ENCODE peak calls at places on chromosome 7, in ten cellular contexts. W is astrocyte of the spinal cord, Z is lower leg skin, N is thoracic aorta, R is brain microvascular endothelial cell, P is IMR-90, G is GM23338, V is tibial artery, J is cardiac fibroblast, H is PC-3. L is an unnamed sample.

GRCh38 chr7:73547841-73548240 is 9.6 kb downstream of the BCL7B start:
- DNase-seq in W (no peak), Z (no peak), N (no peak), R (no peak), P (no peak), G (no peak), V (no peak), J (no peak), H (no peak), L (no peak)

GRCh38 chr7:151727579-151728285 is 149.2 kb downstream of the PRKAG2 start:
- DNase-seq in W (peak; percentile 94), Z (peak; percentile 90), N (peak; percentile 68), R (peak; percentile 90), P (peak; percentile 97), G (no peak), V (peak; percentile 89), J (peak; percentile 97), H (peak; percentile 98), L (peak; percentile 92)

GRCh38 chr7:20351901-20352300 is 21.2 kb downstream of the ITGB8 start:
- DNase-seq in W (peak; percentile 72), Z (no peak), N (no peak), R (no peak), P (peak; percentile 53), G (no peak), V (no peak), J (peak; percentile 61), H (peak; percentile 86), L (peak; percentile 33)

GRCh38 chr7:30171753-30172447 is 37.1 kb downstream of the MTURN start:
- DNase-seq in W (no peak), Z (no peak), N (no peak), R (peak; percentile 22), P (peak; percentile 26), G (no peak), V (no peak), J (peak; percentile 57), H (peak; percentile 74), L (peak; percentile 11)

GRCh38 chr7:114715907-114716306 is 206.0 kb upstream of the MDFIC start:
- DNase-seq in W (peak; percentile 25), Z (no peak), N (no peak), R (peak; percentile 31), P (peak; percentile 61), G (no peak), V (no peak), J (no peak), H (peak; percentile 32), L (peak; percentile 12)

GRCh38 chr7:2633538-2634264 is 1.9 kb downstream of the TTYH3 start:
- DNase-seq in W (peak; percentile 87), Z (no peak), N (peak; percentile 49), R (peak; percentile 80), P (peak; percentile 89), G (no peak), V (peak; percentile 62), J (peak; percentile 87), H (peak; percentile 61), L (peak; percentile 90)

GRCh38 chr7:130695840-130696239 is 9.5 kb upstream of the TSGA13 start:
- DNase-seq in W (peak; percentile 41), Z (no peak), N (no peak), R (peak; percentile 11), P (peak; percentile 45), G (peak; percentile 80), V (no peak), J (peak; percentile 64), H (peak; percentile 57), L (peak; percentile 54)

GRCh38 chr7:90262438-90262837 is 17.5 kb downstream of the CFAP69 start:
- DNase-seq in W (peak; percentile 60), Z (no peak), N (no peak), R (no peak), P (peak; percentile 35), G (peak; percentile 47), V (no peak), J (peak; percentile 72), H (peak; percentile 70), L (peak; percentile 49)

GRCh38 chr7:94008537-94008936 is 4.4 kb upstream of the BET1 start:
- DNase-seq in W (peak; percentile 15), Z (no peak), N (no peak), R (peak; percentile 20), P (peak; percentile 28), G (no peak), V (no peak), J (peak; percentile 57), H (peak; percentile 77), L (no peak)

GRCh38 chr7:154741131-154741530 is 261.8 kb downstream of the PAXIP1 start:
- DNase-seq in W (no peak), Z (no peak), N (no peak), R (no peak), P (no peak), G (no peak), V (no peak), J (no peak), H (no peak), L (no peak)

GRCh38 chr7:105797652-105798051 is 78.7 kb downstream of the ATXN7L1 start:
- DNase-seq in W (no peak), Z (no peak), N (no peak), R (no peak), P (no peak), G (peak; percentile 56), V (no peak), J (no peak), H (no peak), L (no peak)

GRCh38 chr7:77570330-77571011 is 33.4 kb downstream of the PTPN12 start:
- DNase-seq in W (peak; percentile 74), Z (no peak), N (no peak), R (peak; percentile 52), P (peak; percentile 69), G (no peak), V (no peak), J (peak; percentile 89), H (peak; percentile 8), L (peak; percentile 59)
- TF ChIP-seq CTCF in W (no peak), Z (no peak), N (no peak), R (no peak), P (peak; percentile 1), G (no peak), V (no peak), J (no peak), H (no peak), L (no peak)

DNA sequence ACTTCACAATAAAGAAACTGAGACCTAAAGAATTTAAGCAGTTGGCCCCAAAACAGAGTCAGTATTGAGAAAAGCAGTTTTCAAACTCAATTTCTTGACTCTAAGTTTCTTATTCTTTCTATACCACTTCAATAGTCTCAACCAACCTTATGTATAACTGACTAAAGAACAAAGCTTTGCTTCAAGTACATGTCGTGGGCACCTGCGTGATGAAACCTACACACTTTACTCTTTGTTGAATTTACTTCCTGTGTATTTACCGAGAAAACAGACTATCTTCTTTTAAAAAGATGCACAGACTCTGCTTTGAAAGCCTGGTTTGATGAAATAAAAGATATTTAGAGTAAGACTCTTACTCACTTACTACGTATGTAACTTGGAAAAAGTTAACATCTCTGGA is 297.2 kb upstream of the CDC14C start:
- DNase-seq in W (no peak), Z (no peak), N (no peak), R (no peak), P (no peak), G (no peak), V (no peak), J (no peak), H (no peak), L (no peak)
- H3K4me3 ChIP-seq in W (no peak overlapping the region), Z (no peak overlapping the region), N (no peak overlapping the region), R (no peak overlapping the region), P (no peak overlapping the region), G (no peak overlapping the region), V (no peak overlapping the region), J (no peak overlapping the region), H (no peak overlapping the region), L (no peak overlapping the region)

DNA sequence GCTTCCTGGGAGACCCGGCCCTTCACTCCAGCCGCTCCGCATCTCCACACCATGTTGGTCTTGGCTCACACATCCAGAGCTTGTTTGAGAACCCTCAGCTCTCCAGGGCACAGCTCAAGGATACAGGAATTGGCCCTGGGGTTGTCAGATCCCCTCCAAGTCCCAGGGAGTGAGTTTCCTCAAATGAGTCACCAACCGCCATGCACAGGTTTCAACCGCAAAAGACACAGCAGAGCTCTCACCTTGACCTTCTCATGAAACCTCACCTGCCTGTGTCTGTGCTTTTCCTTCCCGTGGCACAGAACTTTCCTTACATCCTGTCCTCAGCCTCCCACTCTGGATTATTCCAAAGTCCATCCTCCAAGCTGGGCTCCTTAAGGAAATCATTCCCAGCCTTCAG is 20.6 kb downstream of the AZGP1 start:
- DNase-seq in W (no peak), Z (no peak), N (no peak), R (no peak), P (no peak), G (no peak), V (no peak), J (no peak), H (peak; percentile 74), L (no peak)
- TF ChIP-seq CTCF in W (no peak), Z (no peak), N (no peak), R (no peak), P (no peak), G (no peak), V (no peak), J (no peak), H (no peak), L (no peak)

DNA sequence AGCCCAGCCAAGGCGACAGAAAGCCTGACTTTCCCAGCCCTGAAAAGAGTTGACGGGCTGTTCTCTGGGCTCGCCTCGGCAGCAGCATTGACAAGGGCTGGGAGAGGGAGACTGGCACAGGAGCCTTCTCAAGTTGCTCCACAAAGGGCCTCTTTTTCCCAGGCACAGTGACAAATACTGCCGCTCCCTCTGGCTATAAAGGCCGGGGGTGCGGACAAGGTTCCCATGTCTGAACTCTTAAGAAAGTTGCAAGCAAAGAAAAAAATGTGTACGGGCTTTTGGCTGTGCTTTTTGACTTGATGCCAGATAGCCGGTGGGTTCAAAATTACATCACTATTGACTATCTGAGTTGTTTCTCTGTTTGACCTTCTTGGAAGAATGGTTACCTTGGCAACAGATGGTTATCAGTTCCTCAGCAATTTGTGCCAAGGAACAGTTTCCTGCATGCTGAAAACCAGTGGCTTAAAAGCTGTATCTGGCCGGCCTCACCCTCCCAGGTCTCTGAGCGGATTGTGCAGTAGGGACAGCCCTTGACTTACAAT is 115.9 kb upstream of the EEPD1 start:
- DNase-seq in W (peak; percentile 82), Z (peak; percentile 59), N (peak; percentile 46), R (peak; percentile 91), P (peak; percentile 74), G (peak; percentile 13), V (peak; percentile 73), J (peak; percentile 82), H (peak; percentile 99), L (peak; percentile 91)
- H3K4me3 ChIP-seq in W (no peak overlapping the region), Z (no peak overlapping the region), N (peak overlapping the region; percentile 53), R (no peak overlapping the region), P (no peak overlapping the region), G (no peak overlapping the region), V (no peak overlapping the region), J (no peak overlapping the region), H (peak overlapping the region; percentile 39), L (no peak overlapping the region)

L was measured in fibroblast of villous mesenchyme.